ENCODE peak calls at places on chromosomes 6 and 20, in four cellular contexts. H is thoracic aorta, I is pancreas, E is tibial artery. D is an unnamed sample.

GRCh38 chr6:90144928-90145520 is 151.6 kb downstream of the BACH2 start:
- DNase-seq in I (no peak), H (no peak), E (no peak), D (no peak)

GRCh38 chr6:10951675-10952282 is 64.9 kb downstream of the SYCP2L start:
- DNase-seq in H (no peak), I (no peak), E (no peak), D (no peak)

GRCh38 chr20:32536861-32537656 is 48.1 kb downstream of the NOL4L start:
- DNase-seq in E (no peak), H (no peak), I (peak), D (peak)

GRCh38 chr6:81553246-81553645 is 199.2 kb downstream of the TENT5A start:
- DNase-seq in I (no peak), H (no peak), E (no peak), D (no peak)

GRCh38 chr6:127968394-127968793 is 67.5 kb upstream of the THEMIS start:
- DNase-seq in H (no peak), I (no peak), E (no peak), D (no peak)

GRCh38 chr20:40313730-40314129 is 375.3 kb downstream of the MAFB start:
- DNase-seq in I (no peak), H (no peak), E (no peak), D (no peak)

GRCh38 chr20:49785851-49786174 is 26.8 kb upstream of the SLC9A8 start:
- DNase-seq in I (no peak), E (no peak), H (no peak), D (peak)

GRCh38 chr20:63306673-63307537 is 13.9 kb downstream of the COL20A1 start:
- DNase-seq in E (no peak), I (peak), H (no peak), D (no peak)

GRCh38 chr20:50879649-50880550 is 51.3 kb downstream of the ADNP start:
- DNase-seq in E (no peak), H (no peak), I (no peak), D (no peak)

GRCh38 chr6:7261030-7261841 is 51.8 kb downstream of the SSR1 start:
- DNase-seq in H (peak), I (peak), E (peak), D (peak)

GRCh38 chr6:106159531-106159940 is 73.4 kb downstream of the PRDM1 start:
- DNase-seq in H (no peak), E (no peak), I (no peak), D (no peak)

GRCh38 chr6:55449219-55449618 is 122.0 kb downstream of the GFRAL start:
- DNase-seq in I (no peak), H (no peak), E (no peak), D (no peak)

GRCh38 chr6:36387440-36388303 is at the start of gene ETV7:
- DNase-seq in E (no peak), I (peak), H (no peak), D (peak)

GRCh38 chr20:17762243-17762872 is 62.6 kb downstream of the BANF2 start:
- DNase-seq in E (no peak), H (no peak), I (no peak), D (peak)

GRCh38 chr6:158609455-158610155 is 34.9 kb downstream of the DYNLT1 start:
- DNase-seq in H (no peak), E (peak), I (no peak), D (no peak)

GRCh38 chr6:2738373-2738979 is 12.2 kb downstream of the MYLK4 start:
- DNase-seq in H (no peak), I (no peak), E (no peak), D (peak)

GRCh38 chr6:150695652-150696051 is 96.0 kb downstream of the PLEKHG1 start:
- DNase-seq in I (no peak), E (no peak), H (no peak), D (no peak)

GRCh38 chr6:90131614-90132423 is 164.8 kb downstream of the BACH2 start:
- DNase-seq in I (no peak), H (no peak), E (no peak), D (peak)

DNA sequence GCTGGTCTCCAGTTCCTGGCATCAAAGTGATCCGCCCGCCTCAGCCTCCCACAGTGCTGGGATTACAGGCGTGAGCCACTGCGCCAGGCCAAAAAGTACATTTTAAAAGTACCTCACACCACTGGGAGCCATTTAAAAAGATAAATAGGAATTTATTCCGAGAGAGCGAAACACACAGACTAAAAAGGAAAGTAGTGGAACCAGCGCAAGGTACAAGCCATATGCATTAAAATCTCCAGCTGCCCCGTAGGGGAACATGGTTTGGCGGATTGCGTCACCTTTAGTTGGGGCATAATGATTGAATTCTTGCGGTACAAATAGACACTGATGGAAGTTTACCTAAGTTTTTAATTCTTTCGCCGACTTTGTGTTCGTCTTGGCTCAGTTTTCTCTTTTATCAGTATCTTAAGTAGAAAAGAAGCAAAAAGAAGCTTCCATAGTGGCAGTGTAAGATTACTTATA is 1.3 kb downstream of the RAD21L1 start:
- DNase-seq in I (no peak), H (no peak), E (no peak), D (no peak)
- H3K4me3 ChIP-seq in I (peak), H (peak), E (no peak), D (no peak)

GRCh38 chr6:74991573-74992332 is 214.1 kb downstream of the COL12A1 start:
- DNase-seq in I (no peak), E (no peak), H (no peak), D (no peak)
- TF ChIP-seq CTCF in I (no peak), E (no peak), H (no peak), D (no peak)

GRCh38 chr20:53993310-53993709 is 77.1 kb downstream of the BCAS1 start:
- DNase-seq in E (no peak), H (no peak), I (no peak), D (no peak)

GRCh38 chr20:53995949-53996348 is 74.4 kb downstream of the BCAS1 start:
- DNase-seq in H (no peak), I (no peak), E (no peak), D (no peak)

GRCh38 chr20:53990768-53991472 is 79.5 kb downstream of the BCAS1 start:
- DNase-seq in H (no peak), E (no peak), I (no peak), D (no peak)

GRCh38 chr20:53996584-53997486 is 73.6 kb downstream of the BCAS1 start:
- DNase-seq in I (no peak), H (no peak), E (no peak), D (no peak)

GRCh38 chr20:53994088-53994487 is 76.3 kb downstream of the BCAS1 start:
- DNase-seq in E (no peak), I (no peak), H (no peak), D (no peak)
- H3K4me3 ChIP-seq in E (no peak), I (no peak), H (no peak), D (no peak)

GRCh38 chr20:61350500-61351250 is 98.6 kb downstream of the CDH4 start:
- DNase-seq in I (no peak), E (no peak), H (no peak), D (no peak)
- TF ChIP-seq CTCF in I (no peak), E (no peak), H (no peak), D (no peak)

DNA sequence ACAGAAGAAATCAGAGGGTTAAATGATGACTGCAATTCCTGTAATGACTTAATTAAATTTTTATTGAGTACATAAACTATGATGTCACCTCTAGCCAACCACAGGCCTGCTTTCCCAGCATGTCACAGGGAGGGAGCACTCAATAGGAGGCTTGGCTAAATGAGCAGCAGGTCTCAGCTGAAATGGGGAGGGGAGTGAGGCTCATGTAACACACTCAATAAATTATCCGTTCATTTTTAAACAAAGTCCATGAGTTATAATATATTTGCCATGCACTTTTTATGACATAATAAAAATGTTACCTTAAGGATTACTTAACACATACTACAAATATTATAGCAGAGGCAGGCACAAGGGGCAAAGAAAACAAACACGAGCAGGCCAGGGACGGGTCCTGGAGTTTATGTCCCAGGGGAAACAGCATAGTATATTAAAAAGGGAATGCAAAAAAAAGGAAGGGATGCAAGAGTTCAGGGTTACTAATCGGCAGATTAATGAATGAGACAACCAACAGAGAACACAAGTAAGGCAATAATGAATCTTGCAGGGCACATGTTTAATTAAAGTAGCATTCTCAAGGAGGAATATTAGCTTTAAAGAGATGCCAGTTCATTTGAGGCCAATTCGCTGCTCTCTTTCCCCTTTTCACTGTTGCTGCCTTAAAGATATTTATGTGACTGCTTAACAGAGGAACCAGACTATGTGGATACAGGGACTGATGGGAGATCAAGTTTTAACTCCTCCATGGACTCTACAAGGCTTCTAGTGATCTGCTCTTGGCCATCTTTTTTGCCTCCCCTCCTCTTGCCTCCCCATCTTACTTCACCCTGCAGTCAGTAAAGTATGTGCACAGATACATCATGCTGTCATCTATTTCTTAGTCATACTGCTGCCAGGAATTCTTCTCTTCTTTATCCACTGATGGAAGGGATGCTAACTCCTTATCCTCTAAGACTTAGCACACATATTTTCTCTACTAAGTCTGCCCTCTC is 27.3 kb upstream of the FAM83C start:
- DNase-seq in I (no peak), H (no peak), E (no peak), D (no peak)
- H3K4me3 ChIP-seq in I (no peak), H (no peak), E (no peak), D (no peak)

DNA sequence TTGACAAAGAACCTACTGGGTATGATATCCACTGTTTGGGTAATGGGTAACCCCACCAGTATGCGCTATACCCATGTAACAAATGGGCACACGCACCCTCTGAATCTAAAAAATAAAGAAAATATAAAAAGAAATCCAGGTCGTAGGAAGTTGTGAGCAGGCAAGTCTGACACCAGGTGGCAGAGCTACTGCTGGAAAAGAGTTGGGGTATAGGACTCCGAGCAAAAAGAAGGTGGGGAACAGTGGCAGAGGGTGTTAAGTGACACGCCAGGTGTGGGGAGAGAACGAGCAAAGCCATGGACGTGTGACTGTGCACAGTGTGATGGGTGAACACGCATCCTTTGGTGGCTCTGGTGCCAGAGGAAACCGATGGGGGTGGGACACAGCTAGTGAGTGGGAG is 46.7 kb downstream of the NOX3 start:
- DNase-seq in E (no peak), I (no peak), H (no peak), D (no peak)
- TF ChIP-seq CTCF in E (no peak), I (no peak), H (no peak), D (no peak)

GRCh38 chr6:30912746-30913520 is 1.1 kb upstream of the VARS2 start:
- DNase-seq in I (no peak), H (no peak), E (no peak), D (no peak)
- H3K4me3 ChIP-seq in I (no peak), H (peak), E (peak), D (no peak)

GRCh38 chr20:42949865-42950264 is 239.8 kb downstream of the PTPRT start:
- DNase-seq in H (no peak), I (no peak), E (no peak), D (no peak)
- TF ChIP-seq CTCF in H (no peak), I (no peak), E (no peak), D (no peak)

DNA sequence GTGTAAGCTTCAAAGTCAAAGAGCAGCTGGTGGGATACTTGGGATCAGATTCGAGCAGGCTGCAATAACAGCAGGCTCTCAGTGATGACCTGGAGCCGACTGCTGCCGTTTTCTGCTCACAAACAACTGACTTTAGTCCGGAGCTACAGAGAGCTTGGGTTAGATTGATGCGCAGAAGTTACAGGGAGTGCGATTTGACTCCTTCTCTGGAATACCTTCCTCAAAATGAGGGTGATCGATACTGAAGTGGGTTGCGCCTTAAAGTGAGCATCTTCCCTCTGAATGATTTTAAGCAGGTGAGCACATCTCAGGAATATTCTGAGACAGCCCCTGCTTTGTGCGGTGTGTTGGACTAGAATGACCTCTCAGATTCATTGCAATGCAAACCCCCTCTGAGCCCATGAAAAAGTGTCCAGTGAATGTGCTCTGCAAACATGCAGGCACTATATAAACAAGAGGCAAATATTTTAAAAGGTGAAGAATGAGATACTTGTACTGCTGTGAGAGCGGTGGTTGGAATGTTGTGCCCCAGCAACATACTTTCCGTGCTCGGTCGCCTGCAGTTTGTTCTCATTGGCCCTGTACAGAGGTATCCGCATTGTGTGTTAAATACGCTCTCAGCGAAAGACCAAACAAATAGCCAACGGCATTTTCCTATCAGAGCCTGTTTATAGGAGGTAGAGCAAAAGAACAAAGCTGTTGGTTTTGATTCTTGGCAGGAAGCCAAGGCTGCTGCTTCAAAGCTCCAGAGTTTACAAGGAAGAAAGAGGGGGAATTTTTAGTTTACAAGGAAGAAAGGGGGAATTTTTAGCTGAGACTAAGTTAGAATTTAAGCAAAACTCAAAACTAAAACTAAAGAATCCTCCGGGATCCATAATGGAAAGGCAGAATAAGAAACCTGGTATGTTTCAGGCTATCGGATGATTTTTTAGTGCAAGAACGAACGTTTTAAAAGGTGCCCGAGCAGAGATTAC is 67.7 kb downstream of the PHACTR2 start:
- DNase-seq in E (no peak), H (no peak), I (no peak), D (peak)
- H3K4me3 ChIP-seq in E (peak), H (peak), I (peak), D (no peak)

GRCh38 chr6:1524040-1524480 is 85.7 kb upstream of the FOXC1 start:
- DNase-seq in E (peak), H (no peak), I (no peak), D (peak)
- TF ChIP-seq CTCF in E (peak), H (peak), I (peak), D (peak)

D was measured in mucosa of descending colon.